ENCODE peak calls at places on chromosome 13, in five cellular contexts. One of them, this sample, is unnamed.

GRCh38 chr13:73138276-73138950 is 79.6 kb downstream of the KLF5 start:
- DNase-seq in Panc1: no peak
- DNase-seq in fibroblast of mammary gland: peak; percentile 23
- DNase-seq in heart right ventricle: no peak
- DNase-seq in fibroblast of pulmonary artery: peak; percentile 19
- DNase-seq in this sample: peak; percentile 54

GRCh38 chr13:31962661-31963345 is 68.8 kb upstream of the FRY start:
- DNase-seq in Panc1: no peak
- DNase-seq in fibroblast of mammary gland: no peak
- DNase-seq in heart right ventricle: no peak
- DNase-seq in fibroblast of pulmonary artery: no peak
- DNase-seq in this sample: no peak

GRCh38 chr13:44921931-44922758 is 67.1 kb downstream of the NUFIP1 start:
- DNase-seq in Panc1: peak; percentile 72
- DNase-seq in fibroblast of mammary gland: peak; percentile 99
- DNase-seq in heart right ventricle: no peak
- DNase-seq in fibroblast of pulmonary artery: peak; percentile 94
- DNase-seq in this sample: peak; percentile 93

GRCh38 chr13:38385152-38385891 is 35.7 kb downstream of the UFM1 start:
- DNase-seq in Panc1: no peak
- DNase-seq in fibroblast of mammary gland: no peak
- DNase-seq in heart right ventricle: no peak
- DNase-seq in fibroblast of pulmonary artery: no peak
- DNase-seq in this sample: no peak

GRCh38 chr13:89199138-89199537 is 1528.0 kb downstream of the SLITRK5 start:
- DNase-seq in Panc1: no peak
- DNase-seq in fibroblast of mammary gland: no peak
- DNase-seq in heart right ventricle: no peak
- DNase-seq in fibroblast of pulmonary artery: no peak
- DNase-seq in this sample: no peak

GRCh38 chr13:42155251-42155650 is 106.8 kb downstream of the DGKH start:
- DNase-seq in Panc1: no peak
- DNase-seq in fibroblast of mammary gland: no peak
- DNase-seq in heart right ventricle: no peak
- DNase-seq in fibroblast of pulmonary artery: no peak
- DNase-seq in this sample: no peak

GRCh38 chr13:97978661-97979450 is 25.4 kb downstream of the IPO5 start:
- DNase-seq in Panc1: no peak
- DNase-seq in fibroblast of mammary gland: peak; percentile 27
- DNase-seq in heart right ventricle: no peak
- DNase-seq in fibroblast of pulmonary artery: peak; percentile 32
- DNase-seq in this sample: no peak

GRCh38 chr13:84130739-84131138 is 248.5 kb upstream of the SLITRK1 start:
- DNase-seq in Panc1: no peak
- DNase-seq in fibroblast of mammary gland: no peak
- DNase-seq in heart right ventricle: no peak
- DNase-seq in fibroblast of pulmonary artery: no peak
- DNase-seq in this sample: no peak

GRCh38 chr13:80245162-80245733 is 95.7 kb downstream of the SPRY2 start:
- DNase-seq in Panc1: no peak
- DNase-seq in fibroblast of mammary gland: no peak
- DNase-seq in heart right ventricle: no peak
- DNase-seq in fibroblast of pulmonary artery: no peak
- DNase-seq in this sample: no peak

GRCh38 chr13:112815871-112816270 is 126.0 kb downstream of the ATP11A start:
- DNase-seq in Panc1: no peak
- DNase-seq in fibroblast of mammary gland: no peak
- DNase-seq in heart right ventricle: no peak
- DNase-seq in fibroblast of pulmonary artery: no peak
- DNase-seq in this sample: no peak

GRCh38 chr13:27338816-27339215 is 68.2 kb downstream of the RASL11A start:
- DNase-seq in Panc1: no peak
- DNase-seq in fibroblast of mammary gland: no peak
- DNase-seq in heart right ventricle: no peak
- DNase-seq in fibroblast of pulmonary artery: no peak
- DNase-seq in this sample: no peak

GRCh38 chr13:31946091-31946770 is 85.3 kb upstream of the FRY start:
- DNase-seq in Panc1: no peak
- DNase-seq in fibroblast of mammary gland: no peak
- DNase-seq in heart right ventricle: no peak
- DNase-seq in fibroblast of pulmonary artery: peak; percentile 34
- DNase-seq in this sample: no peak

GRCh38 chr13:97660488-97661086 is 226.6 kb downstream of the RAP2A start:
- DNase-seq in Panc1: no peak
- DNase-seq in fibroblast of mammary gland: no peak
- DNase-seq in heart right ventricle: no peak
- DNase-seq in fibroblast of pulmonary artery: peak; percentile 25
- DNase-seq in this sample: no peak

GRCh38 chr13:29774830-29775229 is 75.6 kb downstream of the UBL3 start:
- DNase-seq in Panc1: no peak
- DNase-seq in fibroblast of mammary gland: no peak
- DNase-seq in heart right ventricle: no peak
- DNase-seq in fibroblast of pulmonary artery: no peak
- DNase-seq in this sample: no peak

GRCh38 chr13:28626266-28626665 is 32.7 kb upstream of the POMP start:
- DNase-seq in Panc1: no peak
- DNase-seq in fibroblast of mammary gland: no peak
- DNase-seq in heart right ventricle: no peak
- DNase-seq in fibroblast of pulmonary artery: no peak
- DNase-seq in this sample: no peak

GRCh38 chr13:62049992-62050391 is 634.3 kb upstream of the PCDH20 start:
- DNase-seq in Panc1: no peak
- DNase-seq in fibroblast of mammary gland: no peak
- DNase-seq in heart right ventricle: no peak
- DNase-seq in fibroblast of pulmonary artery: no peak
- DNase-seq in this sample: no peak

GRCh38 chr13:50323440-50324070 is 308.3 kb downstream of the KCNRG start:
- DNase-seq in Panc1: no peak
- DNase-seq in fibroblast of mammary gland: peak; percentile 99
- DNase-seq in heart right ventricle: no peak
- DNase-seq in fibroblast of pulmonary artery: peak; percentile 80
- DNase-seq in this sample: peak; percentile 71

GRCh38 chr13:102011539-102011938 is 390.3 kb downstream of the FGF14 start:
- DNase-seq in Panc1: no peak
- DNase-seq in fibroblast of mammary gland: no peak
- DNase-seq in heart right ventricle: no peak
- DNase-seq in fibroblast of pulmonary artery: no peak
- DNase-seq in this sample: no peak

GRCh38 chr13:31069808-31070544 is 91.7 kb downstream of the HSPH1 start:
- DNase-seq in Panc1: no peak
- DNase-seq in fibroblast of mammary gland: no peak
- DNase-seq in heart right ventricle: no peak
- DNase-seq in fibroblast of pulmonary artery: no peak
- DNase-seq in this sample: no peak

GRCh38 chr13:112348642-112349345 is 27.4 kb upstream of the SPACA7 start:
- DNase-seq in Panc1: no peak
- DNase-seq in fibroblast of mammary gland: no peak
- DNase-seq in heart right ventricle: no peak
- DNase-seq in fibroblast of pulmonary artery: no peak
- DNase-seq in this sample: no peak

GRCh38 chr13:28163587-28163986 is 25.2 kb downstream of the PAN3 start:
- DNase-seq in Panc1: no peak
- DNase-seq in fibroblast of mammary gland: no peak
- DNase-seq in heart right ventricle: no peak
- DNase-seq in fibroblast of pulmonary artery: no peak
- DNase-seq in this sample: no peak

GRCh38 chr13:104571161-104571889 is 1505.1 kb upstream of the SLC10A2 start:
- DNase-seq in Panc1: peak; percentile 42
- DNase-seq in fibroblast of mammary gland: peak; percentile 75
- DNase-seq in heart right ventricle: no peak
- DNase-seq in fibroblast of pulmonary artery: peak; percentile 92
- DNase-seq in this sample: peak; percentile 41

GRCh38 chr13:105814219-105814901 is 721.1 kb downstream of the EFNB2 start:
- DNase-seq in Panc1: no peak
- DNase-seq in fibroblast of mammary gland: no peak
- DNase-seq in heart right ventricle: no peak
- DNase-seq in fibroblast of pulmonary artery: no peak
- DNase-seq in this sample: no peak

GRCh38 chr13:36345438-36346221 is 564 bp downstream of the SPART start:
- DNase-seq in Panc1: no peak
- DNase-seq in fibroblast of mammary gland: peak; percentile 93
- DNase-seq in heart right ventricle: peak; percentile 30
- DNase-seq in fibroblast of pulmonary artery: peak; percentile 94
- DNase-seq in this sample: peak; percentile 54

GRCh38 chr13:47499358-47500150 is 501.5 kb downstream of the SUCLA2 start:
- DNase-seq in Panc1: peak; percentile 12
- DNase-seq in fibroblast of mammary gland: peak; percentile 97
- DNase-seq in heart right ventricle: no peak
- DNase-seq in fibroblast of pulmonary artery: peak; percentile 80
- DNase-seq in this sample: peak; percentile 63

GRCh38 chr13:42832341-42833153 is 51.2 kb downstream of the FAM216B start:
- DNase-seq in Panc1: no peak
- DNase-seq in fibroblast of mammary gland: peak; percentile 100
- DNase-seq in heart right ventricle: no peak
- DNase-seq in fibroblast of pulmonary artery: peak; percentile 89
- DNase-seq in this sample: no peak

GRCh38 chr13:56907766-56908165 is 233.0 kb upstream of the PRR20A start:
- DNase-seq in Panc1: no peak
- DNase-seq in fibroblast of mammary gland: no peak
- DNase-seq in heart right ventricle: no peak
- DNase-seq in fibroblast of pulmonary artery: peak; percentile 1
- DNase-seq in this sample: no peak

GRCh38 chr13:94712287-94712811 is at the start of gene SOX21:
- DNase-seq in Panc1: no peak
- DNase-seq in fibroblast of mammary gland: no peak
- DNase-seq in heart right ventricle: no peak
- DNase-seq in fibroblast of pulmonary artery: no peak
- DNase-seq in this sample: no peak

GRCh38 chr13:23680836-23681235 is 110.6 kb downstream of the TNFRSF19 start:
- DNase-seq in Panc1: no peak
- DNase-seq in fibroblast of mammary gland: no peak
- DNase-seq in heart right ventricle: no peak
- DNase-seq in fibroblast of pulmonary artery: no peak
- DNase-seq in this sample: no peak

GRCh38 chr13:27635256-27635655 is 13.6 kb downstream of the POLR1D start:
- DNase-seq in Panc1: no peak
- DNase-seq in fibroblast of mammary gland: no peak
- DNase-seq in heart right ventricle: no peak
- DNase-seq in fibroblast of pulmonary artery: no peak
- DNase-seq in this sample: no peak

GRCh38 chr13:74329978-74330377 is 195.8 kb upstream of the KLF12 start:
- DNase-seq in Panc1: no peak
- DNase-seq in fibroblast of mammary gland: no peak
- DNase-seq in heart right ventricle: no peak
- DNase-seq in fibroblast of pulmonary artery: no peak
- DNase-seq in this sample: no peak

GRCh38 chr13:108426893-108427292 is 157.4 kb downstream of the TNFSF13B start:
- DNase-seq in Panc1: no peak
- DNase-seq in fibroblast of mammary gland: no peak
- DNase-seq in heart right ventricle: no peak
- DNase-seq in fibroblast of pulmonary artery: no peak
- DNase-seq in this sample: no peak

GRCh38 chr13:38941353-38941945 is 49.2 kb downstream of the STOML3 start:
- DNase-seq in Panc1: no peak
- DNase-seq in fibroblast of mammary gland: no peak
- DNase-seq in heart right ventricle: no peak
- DNase-seq in fibroblast of pulmonary artery: peak; percentile 21
- DNase-seq in this sample: no peak

GRCh38 chr13:101035119-101035620 is 360.6 kb upstream of the TMTC4 start:
- DNase-seq in Panc1: no peak
- DNase-seq in fibroblast of mammary gland: no peak
- DNase-seq in heart right ventricle: no peak
- DNase-seq in fibroblast of pulmonary artery: no peak
- DNase-seq in this sample: no peak

GRCh38 chr13:96672016-96672415 is 322.3 kb downstream of the OXGR1 start:
- DNase-seq in Panc1: no peak
- DNase-seq in fibroblast of mammary gland: no peak
- DNase-seq in heart right ventricle: no peak
- DNase-seq in fibroblast of pulmonary artery: no peak
- DNase-seq in this sample: no peak

GRCh38 chr13:49165798-49166752 is 54.1 kb upstream of the MLNR start:
- DNase-seq in Panc1: no peak
- DNase-seq in fibroblast of mammary gland: peak; percentile 5
- DNase-seq in heart right ventricle: no peak
- DNase-seq in fibroblast of pulmonary artery: peak; percentile 17
- DNase-seq in this sample: no peak

GRCh38 chr13:112839347-112840105 is 129.5 kb upstream of the MCF2L start:
- DNase-seq in Panc1: no peak
- DNase-seq in fibroblast of mammary gland: peak; percentile 78
- DNase-seq in heart right ventricle: no peak
- DNase-seq in fibroblast of pulmonary artery: peak; percentile 52
- DNase-seq in this sample: peak; percentile 20

GRCh38 chr13:97068146-97068545 is 73.9 kb upstream of the OXGR1 start:
- DNase-seq in Panc1: no peak
- DNase-seq in fibroblast of mammary gland: no peak
- DNase-seq in heart right ventricle: no peak
- DNase-seq in fibroblast of pulmonary artery: no peak
- DNase-seq in this sample: no peak

GRCh38 chr13:78137404-78138142 is 218.9 kb upstream of the EDNRB start:
- DNase-seq in Panc1: peak; percentile 30
- DNase-seq in fibroblast of mammary gland: peak; percentile 74
- DNase-seq in heart right ventricle: no peak
- DNase-seq in fibroblast of pulmonary artery: peak; percentile 78
- DNase-seq in this sample: peak; percentile 49

GRCh38 chr13:33665776-33666175 is 152.2 kb upstream of the RFC3 start:
- DNase-seq in Panc1: no peak
- DNase-seq in fibroblast of mammary gland: no peak
- DNase-seq in heart right ventricle: no peak
- DNase-seq in fibroblast of pulmonary artery: no peak
- DNase-seq in this sample: no peak

GRCh38 chr13:33662392-33662791 is 155.6 kb upstream of the RFC3 start:
- DNase-seq in Panc1: no peak
- DNase-seq in fibroblast of mammary gland: no peak
- DNase-seq in heart right ventricle: no peak
- DNase-seq in fibroblast of pulmonary artery: no peak
- DNase-seq in this sample: no peak

GRCh38 chr13:33657274-33657673 is 160.7 kb upstream of the RFC3 start:
- DNase-seq in Panc1: no peak
- DNase-seq in fibroblast of mammary gland: no peak
- DNase-seq in heart right ventricle: no peak
- DNase-seq in fibroblast of pulmonary artery: no peak
- DNase-seq in this sample: no peak

GRCh38 chr13:33659894-33660293 is 158.1 kb upstream of the RFC3 start:
- DNase-seq in Panc1: no peak
- DNase-seq in fibroblast of mammary gland: no peak
- DNase-seq in heart right ventricle: no peak
- DNase-seq in fibroblast of pulmonary artery: no peak
- DNase-seq in this sample: no peak
- H3K4me3 ChIP-seq in Panc1: no peak overlapping the region
- H3K4me3 ChIP-seq in fibroblast of mammary gland: no peak overlapping the region
- H3K4me3 ChIP-seq in heart right ventricle: no peak overlapping the region
- H3K4me3 ChIP-seq in fibroblast of pulmonary artery: no peak overlapping the region
- H3K4me3 ChIP-seq in this sample: no peak overlapping the region

GRCh38 chr13:86447479-86447878 is 648.3 kb upstream of the SLITRK6 start:
- DNase-seq in Panc1: no peak
- DNase-seq in fibroblast of mammary gland: no peak
- DNase-seq in heart right ventricle: no peak
- DNase-seq in fibroblast of pulmonary artery: no peak
- DNase-seq in this sample: no peak
- TF ChIP-seq CTCF in Panc1: no peak
- TF ChIP-seq CTCF in fibroblast of mammary gland: no peak
- TF ChIP-seq CTCF in heart right ventricle: no peak
- TF ChIP-seq CTCF in fibroblast of pulmonary artery: no peak
- TF ChIP-seq CTCF in this sample: no peak

GRCh38 chr13:41017744-41018582 is 1.2 kb downstream of the ELF1 start:
- DNase-seq in Panc1: no peak
- DNase-seq in fibroblast of mammary gland: no peak
- DNase-seq in heart right ventricle: no peak
- DNase-seq in fibroblast of pulmonary artery: no peak
- DNase-seq in this sample: no peak
- H3K4me3 ChIP-seq in Panc1: peak overlapping the region; percentile 30
- H3K4me3 ChIP-seq in fibroblast of mammary gland: peak overlapping the region; percentile 49
- H3K4me3 ChIP-seq in heart right ventricle: peak overlapping the region; percentile 4
- H3K4me3 ChIP-seq in fibroblast of pulmonary artery: no peak overlapping the region
- H3K4me3 ChIP-seq in this sample: no peak overlapping the region

GRCh38 chr13:58994778-58995177 is 1169.0 kb downstream of the DIAPH3 start:
- DNase-seq in Panc1: no peak
- DNase-seq in fibroblast of mammary gland: no peak
- DNase-seq in heart right ventricle: no peak
- DNase-seq in fibroblast of pulmonary artery: peak; percentile 4
- DNase-seq in this sample: no peak
- TF ChIP-seq CTCF in Panc1: no peak
- TF ChIP-seq CTCF in fibroblast of mammary gland: no peak
- TF ChIP-seq CTCF in heart right ventricle: peak; percentile 9
- TF ChIP-seq CTCF in fibroblast of pulmonary artery: peak; percentile 19
- TF ChIP-seq CTCF in this sample: no peak